ENCODE peak calls at places on chromosome 18, in ten cellular contexts. One of them, this sample, is unnamed.

GRCh38 chr18:36501100-36501499 is 203.6 kb downstream of the FHOD3 start:
- DNase-seq in testis: peak; percentile 22
- DNase-seq in NCI-H2029: no peak
- DNase-seq in Calu3: no peak
- DNase-seq in dermis microvascular lymphatic vessel endothelial cell: no peak
- DNase-seq in foreskin keratinocyte: peak; percentile 36
- DNase-seq in body of pancreas: peak; percentile 16
- DNase-seq in nephron progenitor cell: no peak
- DNase-seq in activated CD4-positive, alpha-beta T cell treated with anti-CD3 and anti-CD28 coated beads for 48 hours: no peak
- DNase-seq in type B pancreatic cell: no peak
- DNase-seq in this sample: no peak

GRCh38 chr18:42644729-42645131 is 470.8 kb downstream of the RIT2 start:
- DNase-seq in testis: no peak
- DNase-seq in NCI-H2029: no peak
- DNase-seq in Calu3: peak; percentile 0
- DNase-seq in dermis microvascular lymphatic vessel endothelial cell: peak; percentile 7
- DNase-seq in foreskin keratinocyte: no peak
- DNase-seq in body of pancreas: no peak
- DNase-seq in nephron progenitor cell: no peak
- DNase-seq in activated CD4-positive, alpha-beta T cell treated with anti-CD3 and anti-CD28 coated beads for 48 hours: no peak
- DNase-seq in type B pancreatic cell: no peak
- DNase-seq in this sample: peak; percentile 89

GRCh38 chr18:7592305-7593071 is 25.4 kb downstream of the PTPRM start:
- DNase-seq in testis: no peak
- DNase-seq in NCI-H2029: no peak
- DNase-seq in Calu3: no peak
- DNase-seq in dermis microvascular lymphatic vessel endothelial cell: no peak
- DNase-seq in foreskin keratinocyte: no peak
- DNase-seq in body of pancreas: no peak
- DNase-seq in nephron progenitor cell: peak; percentile 28
- DNase-seq in activated CD4-positive, alpha-beta T cell treated with anti-CD3 and anti-CD28 coated beads for 48 hours: no peak
- DNase-seq in type B pancreatic cell: no peak
- DNase-seq in this sample: no peak

GRCh38 chr18:12657849-12658829 is at the start of gene SPIRE1:
- DNase-seq in testis: peak; percentile 79
- DNase-seq in NCI-H2029: peak; percentile 22
- DNase-seq in Calu3: peak; percentile 81
- DNase-seq in dermis microvascular lymphatic vessel endothelial cell: peak; percentile 86
- DNase-seq in foreskin keratinocyte: no peak
- DNase-seq in body of pancreas: peak; percentile 80
- DNase-seq in nephron progenitor cell: peak; percentile 72
- DNase-seq in activated CD4-positive, alpha-beta T cell treated with anti-CD3 and anti-CD28 coated beads for 48 hours: peak; percentile 39
- DNase-seq in type B pancreatic cell: peak; percentile 75
- DNase-seq in this sample: peak; percentile 72

GRCh38 chr18:26747131-26747475 is 118.4 kb downstream of the AQP4 start:
- DNase-seq in testis: no peak
- DNase-seq in NCI-H2029: no peak
- DNase-seq in Calu3: no peak
- DNase-seq in dermis microvascular lymphatic vessel endothelial cell: no peak
- DNase-seq in foreskin keratinocyte: no peak
- DNase-seq in body of pancreas: no peak
- DNase-seq in nephron progenitor cell: no peak
- DNase-seq in activated CD4-positive, alpha-beta T cell treated with anti-CD3 and anti-CD28 coated beads for 48 hours: no peak
- DNase-seq in type B pancreatic cell: no peak
- DNase-seq in this sample: no peak

GRCh38 chr18:79516441-79516931 is 120.8 kb downstream of the NFATC1 start:
- DNase-seq in testis: peak; percentile 9
- DNase-seq in NCI-H2029: no peak
- DNase-seq in Calu3: no peak
- DNase-seq in dermis microvascular lymphatic vessel endothelial cell: no peak
- DNase-seq in foreskin keratinocyte: no peak
- DNase-seq in body of pancreas: no peak
- DNase-seq in nephron progenitor cell: no peak
- DNase-seq in activated CD4-positive, alpha-beta T cell treated with anti-CD3 and anti-CD28 coated beads for 48 hours: peak; percentile 39
- DNase-seq in type B pancreatic cell: no peak
- DNase-seq in this sample: no peak

GRCh38 chr18:28512357-28512756 is 335.4 kb upstream of the CDH2 start:
- DNase-seq in testis: no peak
- DNase-seq in NCI-H2029: no peak
- DNase-seq in Calu3: peak; percentile 1
- DNase-seq in dermis microvascular lymphatic vessel endothelial cell: no peak
- DNase-seq in foreskin keratinocyte: no peak
- DNase-seq in body of pancreas: no peak
- DNase-seq in nephron progenitor cell: no peak
- DNase-seq in activated CD4-positive, alpha-beta T cell treated with anti-CD3 and anti-CD28 coated beads for 48 hours: no peak
- DNase-seq in type B pancreatic cell: no peak
- DNase-seq in this sample: no peak

GRCh38 chr18:57422313-57422872 is 12.8 kb upstream of the ONECUT2 start:
- DNase-seq in testis: no peak
- DNase-seq in NCI-H2029: no peak
- DNase-seq in Calu3: no peak
- DNase-seq in dermis microvascular lymphatic vessel endothelial cell: no peak
- DNase-seq in foreskin keratinocyte: no peak
- DNase-seq in body of pancreas: no peak
- DNase-seq in nephron progenitor cell: no peak
- DNase-seq in activated CD4-positive, alpha-beta T cell treated with anti-CD3 and anti-CD28 coated beads for 48 hours: no peak
- DNase-seq in type B pancreatic cell: no peak
- DNase-seq in this sample: no peak

GRCh38 chr18:58402247-58402646 is 226.6 kb downstream of the ALPK2 start:
- DNase-seq in testis: no peak
- DNase-seq in NCI-H2029: peak; percentile 20
- DNase-seq in Calu3: no peak
- DNase-seq in dermis microvascular lymphatic vessel endothelial cell: peak; percentile 28
- DNase-seq in foreskin keratinocyte: peak; percentile 59
- DNase-seq in body of pancreas: peak; percentile 73
- DNase-seq in nephron progenitor cell: no peak
- DNase-seq in activated CD4-positive, alpha-beta T cell treated with anti-CD3 and anti-CD28 coated beads for 48 hours: no peak
- DNase-seq in type B pancreatic cell: no peak
- DNase-seq in this sample: no peak

GRCh38 chr18:12625242-12625641 is 32.7 kb downstream of the SPIRE1 start:
- DNase-seq in testis: no peak
- DNase-seq in NCI-H2029: no peak
- DNase-seq in Calu3: no peak
- DNase-seq in dermis microvascular lymphatic vessel endothelial cell: no peak
- DNase-seq in foreskin keratinocyte: no peak
- DNase-seq in body of pancreas: no peak
- DNase-seq in nephron progenitor cell: no peak
- DNase-seq in activated CD4-positive, alpha-beta T cell treated with anti-CD3 and anti-CD28 coated beads for 48 hours: no peak
- DNase-seq in type B pancreatic cell: no peak
- DNase-seq in this sample: no peak

GRCh38 chr18:12776821-12777471 is 74.1 kb downstream of the PSMG2 start:
- DNase-seq in testis: no peak
- DNase-seq in NCI-H2029: no peak
- DNase-seq in Calu3: no peak
- DNase-seq in dermis microvascular lymphatic vessel endothelial cell: no peak
- DNase-seq in foreskin keratinocyte: no peak
- DNase-seq in body of pancreas: no peak
- DNase-seq in nephron progenitor cell: no peak
- DNase-seq in activated CD4-positive, alpha-beta T cell treated with anti-CD3 and anti-CD28 coated beads for 48 hours: no peak
- DNase-seq in type B pancreatic cell: peak; percentile 64
- DNase-seq in this sample: no peak